ENCODE peak calls at places on chromosomes 7 and 10, in nine cellular contexts. F is activated CD4-positive, alpha-beta T cell treated with anti-CD3 and anti-CD28 coated beads, Interleukin-2, amount 10 ng/mL, durations not matched to agents 7 days and 5 days; U is NCI-H510A treated with DMSO at 0.1 percent for 48 hours; Q is activated T-cell treated with anti-CD3 and anti-CD28 coated beads for 48 hours; M is fibroblast of mammary gland; X is NCI-H1092 treated with DMSO at 0.1 percent for 48 hours; G is amniotic stem cell; Y is retina; A is mesenchymal stem cell. Z is an unnamed sample.
A peak's percentile ranks its signal among the peaks of the same experiment; 100 is the strongest.

GRCh38 chr10:80461208-80462183 is 7.4 kb downstream of the TSPAN14 start:
- DNase-seq in U (peak; percentile 39), Y (no peak), A (no peak), M (peak; percentile 53), G (no peak), Q (no peak), F (no peak), X (no peak), Z (no peak)

GRCh38 chr7:55469271-55469681 is 103.0 kb downstream of the VOPP1 start:
- DNase-seq in X (peak; percentile 70), Q (no peak), A (no peak), Y (no peak), F (peak; percentile 64), G (no peak), M (no peak), U (no peak), Z (no peak)

GRCh38 chr10:598415-599170 is 90.9 kb downstream of the DIP2C start:
- DNase-seq in Y (no peak), X (no peak), G (peak; percentile 92), U (no peak), Q (no peak), A (peak; percentile 96), M (peak; percentile 94), F (no peak), Z (no peak)

GRCh38 chr10:44316187-44316921 is 68.5 kb downstream of the CXCL12 start:
- DNase-seq in F (no peak), Y (no peak), X (no peak), A (no peak), Q (peak; percentile 10), G (no peak), U (no peak), M (peak; percentile 10), Z (no peak)

GRCh38 chr7:39952791-39953190 is 2.7 kb downstream of the CDK13 start:
- DNase-seq in M (peak; percentile 15), Y (no peak), Q (no peak), A (peak; percentile 32), F (no peak), G (no peak), U (no peak), X (no peak), Z (no peak)

GRCh38 chr10:96764345-96764744 is 44.0 kb upstream of the PIK3AP1 start:
- DNase-seq in F (no peak), M (no peak), Y (no peak), G (no peak), A (no peak), Q (no peak), X (no peak), U (no peak), Z (no peak)

GRCh38 chr7:148185050-148185449 is 405.5 kb upstream of the C7orf33 start:
- DNase-seq in G (no peak), U (no peak), X (no peak), Y (no peak), Q (no peak), A (peak; percentile 43), M (peak; percentile 0), F (no peak), Z (no peak)

GRCh38 chr10:21724695-21725371 is 190.8 kb downstream of the MLLT10 start:
- DNase-seq in X (peak; percentile 95), A (peak; percentile 99), G (peak; percentile 99), Q (no peak), U (peak; percentile 94), F (peak; percentile 71), M (peak; percentile 100), Y (peak; percentile 50), Z (peak; percentile 2)

GRCh38 chr7:107995184-107996071 is 7.5 kb downstream of the LAMB1 start:
- DNase-seq in U (no peak), Y (peak; percentile 79), G (no peak), M (peak; percentile 90), Q (no peak), X (no peak), A (peak; percentile 88), F (no peak), Z (no peak)

GRCh38 chr10:71074176-71074755 is 138.1 kb upstream of the UNC5B start:
- DNase-seq in M (no peak), A (no peak), Q (no peak), U (no peak), Y (no peak), G (no peak), X (no peak), F (no peak), Z (no peak)

GRCh38 chr10:100863433-100863832 is 49.3 kb upstream of the SLF2 start:
- DNase-seq in Y (no peak), X (no peak), A (no peak), F (no peak), Q (no peak), M (no peak), G (no peak), U (no peak), Z (no peak)

GRCh38 chr10:100847440-100847839 is 65.3 kb upstream of the SLF2 start:
- DNase-seq in Q (peak; percentile 78), G (no peak), M (peak; percentile 73), X (no peak), U (no peak), F (peak; percentile 15), A (no peak), Y (no peak), Z (peak; percentile 42)

GRCh38 chr7:123633553-123633952 is 22.1 kb upstream of the LMOD2 start:
- DNase-seq in G (no peak), A (peak; percentile 48), F (no peak), X (no peak), Q (no peak), M (peak; percentile 86), U (no peak), Y (no peak), Z (no peak)

GRCh38 chr10:61939575-61940301 is 38.2 kb downstream of the ARID5B start:
- DNase-seq in X (no peak), A (peak; percentile 79), G (peak; percentile 71), Q (no peak), U (no peak), F (no peak), Y (no peak), M (peak; percentile 92), Z (no peak)